ENCODE peak calls at places on chromosomes 6 and 20, in five cellular contexts. G is SHP77, J is T-helper 2 cell, O is CD14-positive monocyte, D is substantia nigra. W is an unnamed sample.

GRCh38 chr20:50572922-50573777 is 63.0 kb downstream of the PTPN1 start:
- DNase-seq in O (no peak), D (peak), J (no peak), G (peak), W (peak)

GRCh38 chr20:20214757-20215275 is 153.1 kb upstream of the INSM1 start:
- DNase-seq in O (no peak), D (no peak), G (peak), J (no peak), W (no peak)

GRCh38 chr20:44485078-44485829 is 9.6 kb downstream of the TTPAL start:
- DNase-seq in G (no peak), O (no peak), J (no peak), D (no peak), W (no peak)

GRCh38 chr6:79824231-79824630 is 123.1 kb downstream of the ELOVL4 start:
- DNase-seq in O (no peak), G (no peak), D (no peak), J (no peak), W (no peak)

GRCh38 chr20:37781626-37782025 is 87.8 kb downstream of the CTNNBL1 start:
- DNase-seq in D (no peak), O (no peak), J (no peak), G (no peak), W (no peak)

GRCh38 chr6:13099771-13100170 is 228.6 kb downstream of the TBC1D7 start:
- DNase-seq in G (no peak), J (no peak), O (no peak), D (no peak), W (no peak)

GRCh38 chr6:56595490-56596122 is 47.1 kb downstream of the DST start:
- DNase-seq in D (no peak), J (no peak), G (peak), O (peak), W (peak)

GRCh38 chr6:145508107-145508506 is 227.2 kb downstream of the EPM2A start:
- DNase-seq in D (no peak), J (no peak), G (no peak), O (no peak), W (no peak)

GRCh38 chr20:2693996-2694471 is 1.5 kb downstream of the EBF4 start:
- DNase-seq in G (no peak), D (no peak), J (no peak), O (no peak), W (peak)

GRCh38 chr6:111972714-111973678 is 80.9 kb upstream of the CCN6 start:
- DNase-seq in O (peak), J (peak), G (no peak), D (no peak), W (peak)

GRCh38 chr20:63441136-63441776 is 31.2 kb downstream of the KCNQ2 start:
- DNase-seq in D (no peak), J (no peak), G (no peak), O (no peak), W (no peak)

GRCh38 chr6:30101423-30101938 is 11.4 kb downstream of the TRIM31 start:
- DNase-seq in J (no peak), O (no peak), D (no peak), G (no peak), W (no peak)

GRCh38 chr6:108588586-108588985 is 27.9 kb downstream of the FOXO3 start:
- DNase-seq in D (no peak), J (no peak), O (no peak), G (no peak), W (no peak)

GRCh38 chr6:52049252-52050050 is 38.0 kb downstream of the PKHD1 start:
- DNase-seq in G (peak), D (no peak), J (no peak), O (no peak), W (no peak)

GRCh38 chr6:141202641-141203040 is 930.1 kb upstream of the GJE1 start:
- DNase-seq in G (no peak), O (no peak), J (no peak), D (no peak), W (no peak)

GRCh38 chr20:33569290-33570094 is 79.6 kb downstream of the CBFA2T2 start:
- DNase-seq in D (no peak), O (no peak), J (no peak), G (peak), W (no peak)

GRCh38 chr6:110524305-110524704 is 47.9 kb upstream of the SLC22A16 start:
- DNase-seq in J (no peak), D (no peak), G (no peak), O (no peak), W (no peak)

GRCh38 chr6:36028088-36028886 is 679 bp downstream of the MAPK14 start:
- DNase-seq in D (peak), G (peak), J (peak), O (peak), W (peak)

GRCh38 chr20:52974155-52974554 is 2.0 kb downstream of the TSHZ2 start:
- DNase-seq in J (peak), O (no peak), D (no peak), G (no peak), W (peak)

GRCh38 chr20:9565910-9566550 is 51.6 kb downstream of the LAMP5 start:
- DNase-seq in J (no peak), G (no peak), O (no peak), D (no peak), W (no peak)

GRCh38 chr20:58714340-58714922 is 21.8 kb downstream of the NPEPL1 start:
- DNase-seq in J (no peak), D (no peak), G (no peak), O (no peak), W (no peak)

GRCh38 chr6:117399924-117400323 is 25.8 kb downstream of the ROS1 start:
- DNase-seq in O (no peak), J (no peak), G (no peak), D (no peak), W (no peak)

GRCh38 chr20:31868853-31869672 is 1.3 kb downstream of the DUSP15 start:
- DNase-seq in O (no peak), D (no peak), G (no peak), J (no peak), W (no peak)

GRCh38 chr20:7248392-7248992 is 481.0 kb downstream of the BMP2 start:
- DNase-seq in J (no peak), O (no peak), D (no peak), G (no peak), W (no peak)

GRCh38 chr6:332671-333070 is 40.4 kb downstream of the DUSP22 start:
- DNase-seq in J (no peak), D (no peak), O (no peak), G (no peak), W (no peak)

GRCh38 chr6:35725721-35726438 is 11.0 kb upstream of the ARMC12 start:
- DNase-seq in D (no peak), G (no peak), O (no peak), J (no peak), W (no peak)

GRCh38 chr20:2729791-2730190 is 37.2 kb downstream of the EBF4 start:
- DNase-seq in G (no peak), D (no peak), J (no peak), O (no peak), W (no peak)

GRCh38 chr6:22828179-22829062 is 259.1 kb downstream of the HDGFL1 start:
- DNase-seq in G (peak), O (no peak), D (no peak), J (no peak), W (peak)

GRCh38 chr20:57439432-57439831 is 48.2 kb downstream of the RBM38 start:
- DNase-seq in D (peak), J (no peak), O (no peak), G (peak), W (peak)

GRCh38 chr6:132765560-132765959 is 7.9 kb upstream of the VNN2 start:
- DNase-seq in D (no peak), J (no peak), O (no peak), G (no peak), W (no peak)

GRCh38 chr6:113464959-113465358 is 392.2 kb upstream of the MARCKS start:
- DNase-seq in G (no peak), O (peak), D (no peak), J (no peak), W (no peak)

GRCh38 chr20:58020656-58021454 is 207.6 kb downstream of the ANKRD60 start:
- DNase-seq in O (no peak), D (no peak), J (no peak), G (no peak), W (no peak)

GRCh38 chr6:24994812-24995211 is 59.1 kb upstream of the RIPOR2 start:
- DNase-seq in G (no peak), J (no peak), D (no peak), O (no peak), W (no peak)

GRCh38 chr6:89413006-89413400 is 930 bp upstream of the RRAGD start:
- DNase-seq in O (no peak), D (no peak), G (no peak), J (no peak), W (no peak)

GRCh38 chr6:53197553-53197952 is 48.9 kb upstream of the GCM1 start:
- DNase-seq in O (no peak), J (no peak), G (no peak), D (no peak), W (no peak)

GRCh38 chr20:13493143-13493542 is 145.6 kb downstream of the TASP1 start:
- DNase-seq in G (no peak), O (no peak), J (no peak), D (no peak), W (no peak)

W was measured in ovary.